ENCODE peak calls at places on chromosomes 16 and 17, in six cellular contexts. T is heart left ventricle, B is K562, D is body of pancreas, K is osteoblast, A is ascending aorta. Y is an unnamed sample.

GRCh38 chr17:43905400-43905984 is 1.8 kb downstream of the MPP2 start:
- DNase-seq in T (no peak), B (no peak), D (no peak), K (no peak), A (no peak), Y (no peak)

GRCh38 chr16:75236232-75236631 is 15.2 kb downstream of the BCAR1 start:
- DNase-seq in T (no peak), B (no peak), D (no peak), K (peak; percentile 63), A (no peak), Y (no peak)

GRCh38 chr17:55496094-55496881 is 15.0 kb downstream of the SMIM36 start:
- DNase-seq in T (no peak), B (peak; percentile 23), D (peak; percentile 5), K (no peak), A (no peak), Y (no peak)

GRCh38 chr16:86477642-86478041 is 32.7 kb upstream of the FOXF1 start:
- DNase-seq in T (no peak), B (no peak), D (no peak), K (no peak), A (no peak), Y (no peak)

GRCh38 chr16:70589998-70590471 is 56.3 kb upstream of the IL34 start:
- DNase-seq in T (peak; percentile 47), B (no peak), D (peak; percentile 62), K (peak; percentile 83), A (peak; percentile 69), Y (no peak)

GRCh38 chr17:29215717-29216116 is 30.9 kb upstream of the CRYBA1 start:
- DNase-seq in T (no peak), B (no peak), D (no peak), K (no peak), A (peak; percentile 76), Y (no peak)

GRCh38 chr17:78555741-78556401 is 21.3 kb downstream of the DNAH17 start:
- DNase-seq in T (no peak), B (no peak), D (no peak), K (peak; percentile 51), A (no peak), Y (no peak)

GRCh38 chr17:34303606-34304005 is 15.6 kb upstream of the CCL8 start:
- DNase-seq in T (no peak), B (no peak), D (no peak), K (no peak), A (no peak), Y (no peak)

GRCh38 chr17:68288804-68289203 is 2.1 kb downstream of the SLC16A6 start:
- DNase-seq in T (no peak), B (no peak), D (peak; percentile 41), K (no peak), A (peak; percentile 63), Y (peak; percentile 40)

GRCh38 chr17:43529977-43530302 is 16.2 kb downstream of the ETV4 start:
- DNase-seq in T (no peak), B (no peak), D (no peak), K (no peak), A (no peak), Y (no peak)

GRCh38 chr17:915416-916201 is 64.0 kb downstream of the NXN start:
- DNase-seq in T (peak; percentile 76), B (no peak), D (no peak), K (peak; percentile 76), A (no peak), Y (no peak)

GRCh38 chr17:44122825-44123355 is 551 bp downstream of the HDAC5 start:
- DNase-seq in T (no peak), B (no peak), D (no peak), K (peak; percentile 80), A (no peak), Y (no peak)

GRCh38 chr16:57185446-57185944 is 344 bp downstream of the PSME3IP1 start:
- DNase-seq in T (peak; percentile 48), B (peak; percentile 40), D (peak; percentile 64), K (no peak), A (peak; percentile 85), Y (peak; percentile 55)

GRCh38 chr17:17127156-17127555 is 79.0 kb downstream of the PLD6 start:
- DNase-seq in T (no peak), B (no peak), D (no peak), K (no peak), A (no peak), Y (peak; percentile 31)

GRCh38 chr16:14562691-14563491 is 67.2 kb downstream of the PARN start:
- DNase-seq in T (peak; percentile 33), B (no peak), D (peak; percentile 54), K (no peak), A (no peak), Y (no peak)

GRCh38 chr17:17669851-17670232 is 11.4 kb upstream of the RAI1 start:
- DNase-seq in T (no peak), B (no peak), D (no peak), K (peak; percentile 66), A (no peak), Y (no peak)

GRCh38 chr16:66696669-66697630 is at the start of gene CMTM4:
- DNase-seq in T (peak; percentile 90), B (peak; percentile 96), D (peak; percentile 89), K (peak; percentile 100), A (peak; percentile 90), Y (peak; percentile 98)

GRCh38 chr17:62714016-62714777 is 86.7 kb downstream of the MRC2 start:
- DNase-seq in T (peak; percentile 10), B (no peak), D (no peak), K (peak; percentile 74), A (peak; percentile 22), Y (no peak)

GRCh38 chr16:53775821-53776431 is 72.0 kb downstream of the FTO start:
- DNase-seq in T (peak; percentile 30), B (no peak), D (peak; percentile 67), K (no peak), A (peak; percentile 69), Y (peak; percentile 52)

GRCh38 chr16:69564845-69565610 is 738 bp upstream of the NFAT5 start:
- DNase-seq in T (no peak), B (no peak), D (no peak), K (no peak), A (no peak), Y (no peak)

GRCh38 chr16:68265078-68265925 is 976 bp downstream of the SLC7A6 start:
- DNase-seq in T (peak; percentile 59), B (peak; percentile 66), D (peak; percentile 42), K (peak; percentile 96), A (peak; percentile 90), Y (peak; percentile 78)

GRCh38 chr17:82097187-82097918 is 683 bp downstream of the FASN start:
- DNase-seq in T (no peak), B (peak; percentile 73), D (peak; percentile 57), K (peak; percentile 99), A (no peak), Y (no peak)

GRCh38 chr16:82182237-82183003 is 12.4 kb upstream of the MPHOSPH6 start:
- DNase-seq in T (no peak), B (no peak), D (no peak), K (no peak), A (no peak), Y (no peak)

GRCh38 chr17:31522284-31522931 is 130.9 kb downstream of the RAB11FIP4 start:
- DNase-seq in T (no peak), B (no peak), D (no peak), K (peak; percentile 60), A (no peak), Y (no peak)

GRCh38 chr17:4479982-4480751 is 18.5 kb upstream of the SPNS2 start:
- DNase-seq in T (no peak), B (no peak), D (peak; percentile 65), K (peak; percentile 47), A (no peak), Y (no peak)

GRCh38 chr17:37833237-37833859 is 88.5 kb upstream of the HNF1B start:
- DNase-seq in T (no peak), B (peak; percentile 38), D (no peak), K (peak; percentile 61), A (no peak), Y (no peak)

GRCh38 chr16:73956592-73957495 is 339.8 kb upstream of the PSMD7 start:
- DNase-seq in T (peak; percentile 46), B (peak; percentile 48), D (peak; percentile 75), K (peak; percentile 65), A (no peak), Y (no peak)

GRCh38 chr16:53501216-53501859 is 1.7 kb downstream of the AKTIP start:
- DNase-seq in T (no peak), B (no peak), D (no peak), K (no peak), A (no peak), Y (no peak)

GRCh38 chr16:81265052-81265451 is 26.6 kb downstream of the BCO1 start:
- DNase-seq in T (no peak), B (no peak), D (no peak), K (no peak), A (no peak), Y (no peak)

GRCh38 chr17:80083136-80083661 is 18.2 kb upstream of the GAA start:
- DNase-seq in T (no peak), B (no peak), D (no peak), K (peak; percentile 62), A (no peak), Y (peak; percentile 49)

GRCh38 chr16:4159726-4160125 is 43.5 kb upstream of the ADCY9 start:
- DNase-seq in T (no peak), B (no peak), D (no peak), K (no peak), A (no peak), Y (no peak)

GRCh38 chr16:4157376-4157825 is 41.2 kb upstream of the ADCY9 start:
- DNase-seq in T (no peak), B (no peak), D (no peak), K (no peak), A (no peak), Y (no peak)

GRCh38 chr16:4160663-4161436 is 44.6 kb upstream of the ADCY9 start:
- DNase-seq in T (no peak), B (no peak), D (no peak), K (no peak), A (no peak), Y (no peak)

GRCh38 chr16:4158143-4159093 is 42.2 kb upstream of the ADCY9 start:
- DNase-seq in T (no peak), B (no peak), D (no peak), K (peak; percentile 19), A (no peak), Y (no peak)
- H3K27ac ChIP-seq in T (no peak overlapping the region), B (no peak overlapping the region), D (no peak overlapping the region), K (no peak overlapping the region), A (no peak overlapping the region), Y (no peak overlapping the region)

DNA sequence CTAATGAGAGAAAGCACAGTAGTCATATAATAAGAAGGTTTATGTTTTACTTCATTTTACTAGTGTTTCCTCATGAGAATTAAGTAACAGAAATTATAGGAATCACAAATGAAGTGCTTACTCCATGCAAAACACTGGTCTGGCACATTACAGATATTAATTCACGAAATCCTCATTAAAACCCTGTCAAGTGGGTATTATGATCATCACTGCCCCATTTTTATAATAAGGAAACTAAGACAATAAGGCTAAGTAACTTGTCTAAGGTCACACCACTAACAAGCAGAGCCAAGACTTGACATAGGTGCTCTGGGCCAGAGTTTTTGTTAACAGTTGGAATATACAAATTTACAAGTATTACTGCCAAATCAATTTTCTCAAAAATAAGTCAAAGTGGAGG is 83.0 kb downstream of the KANSL1 start:
- DNase-seq in T (no peak), B (no peak), D (no peak), K (no peak), A (no peak), Y (no peak)
- H3K27ac ChIP-seq in T (peak overlapping the region; percentile 51), B (no peak overlapping the region), D (no peak overlapping the region), K (no peak overlapping the region), A (no peak overlapping the region), Y (no peak overlapping the region)

GRCh38 chr16:11604783-11605563 is 18.3 kb upstream of the LITAF start:
- DNase-seq in T (peak; percentile 77), B (no peak), D (peak; percentile 68), K (no peak), A (no peak), Y (no peak)
- H3K27ac ChIP-seq in T (peak overlapping the region; percentile 56), B (no peak overlapping the region), D (peak overlapping the region; percentile 34), K (no peak overlapping the region), A (peak overlapping the region; percentile 55), Y (peak overlapping the region; percentile 24)

GRCh38 chr17:14753383-14753782 is 452.5 kb downstream of the HS3ST3B1 start:
- DNase-seq in T (no peak), B (no peak), D (no peak), K (no peak), A (no peak), Y (no peak)
- H3K27ac ChIP-seq in T (no peak overlapping the region), B (no peak overlapping the region), D (no peak overlapping the region), K (no peak overlapping the region), A (no peak overlapping the region), Y (no peak overlapping the region)

Y was measured in left lung.